ENCODE peak calls at places on chromosomes 13 and 19, in seven cellular contexts. One of them, this sample, is unnamed.

GRCh38 chr13:28493740-28494536 is 990 bp downstream of the FLT1 start:
- DNase-seq in natural killer cell: no peak
- DNase-seq in K562: no peak
- DNase-seq in NCI-H2081: no peak
- DNase-seq in heart right ventricle: peak
- DNase-seq in HFFc6: no peak
- DNase-seq in body of pancreas: no peak
- DNase-seq in this sample: no peak

GRCh38 chr19:35828694-35829301 is 16.2 kb upstream of the PRODH2 start:
- DNase-seq in HFFc6: peak
- DNase-seq in NCI-H2081: no peak
- DNase-seq in K562: peak
- DNase-seq in body of pancreas: peak
- DNase-seq in heart right ventricle: peak
- DNase-seq in natural killer cell: peak
- DNase-seq in this sample: peak

GRCh38 chr19:51093066-51093465 is 10.4 kb upstream of the KLK14 start:
- DNase-seq in HFFc6: no peak
- DNase-seq in NCI-H2081: no peak
- DNase-seq in natural killer cell: no peak
- DNase-seq in heart right ventricle: no peak
- DNase-seq in K562: no peak
- DNase-seq in body of pancreas: no peak
- DNase-seq in this sample: no peak

GRCh38 chr19:12733369-12733896 is 1.1 kb downstream of the TRIR start:
- DNase-seq in heart right ventricle: no peak
- DNase-seq in HFFc6: peak
- DNase-seq in NCI-H2081: peak
- DNase-seq in natural killer cell: no peak
- DNase-seq in K562: no peak
- DNase-seq in body of pancreas: peak
- DNase-seq in this sample: peak

GRCh38 chr13:50124536-50125305 is 109.5 kb downstream of the KCNRG start:
- DNase-seq in K562: peak
- DNase-seq in body of pancreas: no peak
- DNase-seq in natural killer cell: peak
- DNase-seq in heart right ventricle: peak
- DNase-seq in HFFc6: peak
- DNase-seq in NCI-H2081: no peak
- DNase-seq in this sample: peak

GRCh38 chr13:98564204-98564603 is 12.7 kb downstream of the STK24 start:
- DNase-seq in NCI-H2081: no peak
- DNase-seq in natural killer cell: no peak
- DNase-seq in heart right ventricle: no peak
- DNase-seq in body of pancreas: no peak
- DNase-seq in HFFc6: no peak
- DNase-seq in K562: no peak
- DNase-seq in this sample: no peak

GRCh38 chr19:9645466-9645865 is 24.4 kb upstream of the ZNF561 start:
- DNase-seq in natural killer cell: no peak
- DNase-seq in heart right ventricle: no peak
- DNase-seq in HFFc6: no peak
- DNase-seq in K562: peak
- DNase-seq in NCI-H2081: no peak
- DNase-seq in body of pancreas: no peak
- DNase-seq in this sample: no peak

GRCh38 chr19:32404939-32405430 is 585 bp upstream of the DPY19L3 start:
- DNase-seq in natural killer cell: no peak
- DNase-seq in heart right ventricle: peak
- DNase-seq in K562: no peak
- DNase-seq in HFFc6: no peak
- DNase-seq in NCI-H2081: peak
- DNase-seq in body of pancreas: peak
- DNase-seq in this sample: peak

GRCh38 chr13:19634129-19634740 is 776 bp downstream of the MPHOSPH8 start:
- DNase-seq in natural killer cell: no peak
- DNase-seq in heart right ventricle: no peak
- DNase-seq in HFFc6: peak
- DNase-seq in K562: no peak
- DNase-seq in NCI-H2081: peak
- DNase-seq in body of pancreas: peak
- DNase-seq in this sample: peak

GRCh38 chr13:53058077-53058660 is 29.6 kb downstream of the OLFM4 start:
- DNase-seq in NCI-H2081: no peak
- DNase-seq in body of pancreas: no peak
- DNase-seq in HFFc6: no peak
- DNase-seq in K562: no peak
- DNase-seq in natural killer cell: no peak
- DNase-seq in heart right ventricle: no peak
- DNase-seq in this sample: no peak

GRCh38 chr19:2974342-2974932 is 2.9 kb upstream of the TLE6 start:
- DNase-seq in K562: peak
- DNase-seq in natural killer cell: no peak
- DNase-seq in body of pancreas: peak
- DNase-seq in NCI-H2081: no peak
- DNase-seq in heart right ventricle: peak
- DNase-seq in HFFc6: no peak
- DNase-seq in this sample: no peak